ENCODE peak calls at places on chromosomes 3 and 15, in eight cellular contexts. Z is left cardiac atrium, Q is omental fat pad, R is lower leg skin, M is mesothelial cell of epicardium, N is choroid plexus epithelial cell, H is left ventricle myocardium superior, T is uterus. I is an unnamed sample.

GRCh38 chr3:195163719-195164572 is 107.0 kb downstream of the XXYLT1 start:
- DNase-seq in Z (no peak), R (no peak), H (no peak), Q (no peak), M (no peak), N (no peak), T (no peak), I (no peak)

GRCh38 chr3:113260980-113261920 is 49.9 kb downstream of the BOC start:
- DNase-seq in T (peak; percentile 89), N (no peak), M (no peak), H (no peak), R (no peak), Z (no peak), Q (no peak), I (no peak)

GRCh38 chr15:99252326-99252725 is 1.0 kb downstream of the LRRC28 start:
- DNase-seq in H (no peak), T (no peak), M (no peak), N (no peak), R (no peak), Q (no peak), Z (no peak), I (no peak)

GRCh38 chr15:48553559-48553958 is 92.0 kb downstream of the FBN1 start:
- DNase-seq in M (no peak), Z (no peak), R (no peak), T (no peak), H (no peak), Q (no peak), N (peak; percentile 66), I (no peak)

GRCh38 chr3:103048371-103048722 is 613.5 kb downstream of the ZPLD1 start:
- DNase-seq in T (no peak), M (no peak), N (peak; percentile 38), Z (no peak), Q (no peak), H (no peak), R (no peak), I (no peak)

GRCh38 chr15:26974120-26974780 is 3.3 kb downstream of the GABRG3 start:
- DNase-seq in M (no peak), T (no peak), Q (no peak), R (no peak), H (no peak), N (peak; percentile 37), Z (no peak), I (no peak)

GRCh38 chr3:153055779-153056178 is 106.2 kb upstream of the RAP2B start:
- DNase-seq in Q (no peak), Z (no peak), R (no peak), N (no peak), H (no peak), T (no peak), M (no peak), I (no peak)

GRCh38 chr15:57541805-57542504 is 49.7 kb upstream of the MYZAP start:
- DNase-seq in T (peak; percentile 80), H (peak; percentile 78), Z (peak; percentile 81), Q (peak; percentile 70), N (peak; percentile 88), M (peak; percentile 74), R (peak; percentile 74), I (no peak)

GRCh38 chr3:110106805-110107204 is 769.5 kb upstream of the DPPA4 start:
- DNase-seq in H (no peak), T (no peak), M (no peak), Q (no peak), N (peak; percentile 23), R (no peak), Z (no peak), I (no peak)

GRCh38 chr15:71079208-71080044 is 35.8 kb upstream of the THSD4 start:
- DNase-seq in R (no peak), Q (no peak), T (no peak), H (peak; percentile 54), N (peak; percentile 62), Z (peak; percentile 51), M (no peak), I (no peak)

GRCh38 chr15:32117122-32117521 is 86.8 kb downstream of the CHRNA7 start:
- DNase-seq in H (no peak), M (no peak), R (no peak), N (no peak), T (no peak), Z (no peak), Q (no peak), I (no peak)

GRCh38 chr3:23776352-23776891 is 29.3 kb upstream of the UBE2E1 start:
- DNase-seq in N (peak; percentile 90), T (no peak), Q (no peak), M (no peak), H (no peak), Z (no peak), R (peak; percentile 29), I (peak; percentile 74)

GRCh38 chr3:102450976-102451375 is 16.2 kb downstream of the ZPLD1 start:
- DNase-seq in Q (no peak), M (no peak), Z (no peak), H (no peak), R (no peak), N (no peak), T (no peak), I (no peak)

GRCh38 chr3:174162550-174162949 is 696.6 kb upstream of the NAALADL2 start:
- DNase-seq in N (no peak), M (no peak), Z (no peak), T (no peak), R (no peak), H (no peak), Q (no peak), I (no peak)

GRCh38 chr3:170896781-170897180 is 11.7 kb downstream of the EIF5A2 start:
- DNase-seq in M (no peak), Q (no peak), N (no peak), T (no peak), H (no peak), R (no peak), Z (no peak), I (no peak)

GRCh38 chr3:124787490-124788195 is 57.4 kb downstream of the UMPS start:
- DNase-seq in H (no peak), Z (no peak), T (no peak), R (no peak), N (peak; percentile 66), M (no peak), Q (no peak), I (no peak)

GRCh38 chr3:24237971-24238767 is 256.5 kb downstream of the THRB start:
- DNase-seq in Z (no peak), T (peak; percentile 68), N (peak; percentile 93), M (no peak), R (peak; percentile 64), Q (no peak), H (no peak), I (peak; percentile 61)

GRCh38 chr3:77780621-77781020 is 740.7 kb downstream of the ROBO2 start:
- DNase-seq in T (no peak), Z (no peak), Q (no peak), N (no peak), H (no peak), M (no peak), R (no peak), I (no peak)

GRCh38 chr15:75107905-75108838 is 84.8 kb downstream of the PPCDC start:
- DNase-seq in T (no peak), Q (no peak), Z (no peak), M (no peak), N (peak; percentile 80), H (no peak), R (peak; percentile 24), I (no peak)

GRCh38 chr15:91855684-91856553 is 2.4 kb downstream of the SLCO3A1 start:
- DNase-seq in Z (peak; percentile 31), R (no peak), Q (no peak), T (no peak), M (no peak), N (no peak), H (no peak), I (no peak)

GRCh38 chr3:167876603-167877325 is 141.2 kb downstream of the SERPINI1 start:
- DNase-seq in R (peak; percentile 26), Q (no peak), M (no peak), Z (no peak), H (no peak), N (peak; percentile 53), T (no peak), I (no peak)

GRCh38 chr3:98731720-98732238 is 31.4 kb upstream of the ST3GAL6 start:
- DNase-seq in Q (no peak), M (no peak), N (no peak), H (no peak), T (no peak), R (no peak), Z (no peak), I (no peak)

GRCh38 chr15:26298010-26298661 is 435.0 kb upstream of the ATP10A start:
- DNase-seq in T (no peak), M (no peak), Q (no peak), N (no peak), H (no peak), Z (no peak), R (no peak), I (no peak)

GRCh38 chr3:17742092-17742836 is at the start of gene TBC1D5:
- DNase-seq in M (peak; percentile 95), T (peak; percentile 64), H (peak; percentile 99), N (peak; percentile 99), R (peak; percentile 93), Q (peak; percentile 75), Z (peak; percentile 97), I (peak; percentile 56)

GRCh38 chr3:190003730-190004129 is 117.0 kb downstream of the P3H2 start:
- DNase-seq in N (peak; percentile 84), Q (no peak), H (no peak), Z (no peak), T (no peak), R (no peak), M (no peak), I (no peak)

GRCh38 chr15:69415381-69415780 is 1.2 kb downstream of the KIF23 start:
- DNase-seq in N (no peak), H (no peak), M (no peak), Z (no peak), R (no peak), Q (no peak), T (no peak), I (no peak)

GRCh38 chr3:58749948-58750347 is 83.4 kb upstream of the FAM3D start:
- DNase-seq in M (no peak), R (no peak), N (no peak), T (no peak), Q (no peak), H (no peak), Z (no peak), I (no peak)